ENCODE peak calls at places on chromosomes 3 and 15, in six cellular contexts. X is stomach, P is endothelial cell of umbilical vein, I is A549, O is tibial nerve, E is prostate gland. R is an unnamed sample.

GRCh38 chr3:12560505-12561188 is 3.8 kb downstream of the MKRN2 start:
- DNase-seq in X (no peak), P (no peak), I (no peak), O (no peak), E (no peak), R (no peak)

GRCh38 chr3:27758083-27758482 is 36.0 kb upstream of the EOMES start:
- DNase-seq in X (no peak), P (no peak), I (peak), O (peak), E (no peak), R (no peak)

GRCh38 chr15:97482521-97482920 is 478.0 kb upstream of the ARRDC4 start:
- DNase-seq in X (no peak), P (no peak), I (no peak), O (no peak), E (no peak), R (no peak)

GRCh38 chr15:87713405-87713995 is 543.0 kb downstream of the NTRK3 start:
- DNase-seq in X (no peak), P (no peak), I (no peak), O (no peak), E (no peak), R (no peak)

GRCh38 chr3:100634493-100635272 is 25.3 kb downstream of the ADGRG7 start:
- DNase-seq in X (peak), P (peak), I (no peak), O (peak), E (no peak), R (no peak)

GRCh38 chr3:168047190-168047795 is 48.4 kb downstream of the GOLIM4 start:
- DNase-seq in X (no peak), P (peak), I (peak), O (peak), E (peak), R (no peak)

GRCh38 chr3:126126292-126126691 is 42.4 kb upstream of the SLC41A3 start:
- DNase-seq in X (peak), P (no peak), I (no peak), O (no peak), E (no peak), R (no peak)

GRCh38 chr3:119599558-119600174 is 2.0 kb downstream of the PLA1A start:
- DNase-seq in X (no peak), P (no peak), I (no peak), O (no peak), E (no peak), R (no peak)

GRCh38 chr15:96183020-96183926 is 147.2 kb upstream of the NR2F2 start:
- DNase-seq in X (no peak), P (no peak), I (no peak), O (no peak), E (no peak), R (no peak)

GRCh38 chr3:126132751-126133511 is 47.5 kb downstream of the ALDH1L1 start:
- DNase-seq in X (peak), P (no peak), I (peak), O (no peak), E (no peak), R (peak)

GRCh38 chr15:90188914-90189748 is 12.0 kb upstream of the SEMA4B start:
- DNase-seq in X (no peak), P (no peak), I (no peak), O (no peak), E (no peak), R (no peak)

GRCh38 chr15:90184786-90185704 is 16.1 kb upstream of the SEMA4B start:
- DNase-seq in X (peak), P (no peak), I (peak), O (peak), E (peak), R (peak)

GRCh38 chr15:90181781-90182180 is 19.3 kb upstream of the SEMA4B start:
- DNase-seq in X (no peak), P (no peak), I (no peak), O (no peak), E (no peak), R (peak)

GRCh38 chr15:90187257-90187868 is 13.8 kb upstream of the SEMA4B start:
- DNase-seq in X (no peak), P (no peak), I (no peak), O (no peak), E (no peak), R (no peak)

GRCh38 chr15:90184119-90184785 is 16.9 kb upstream of the SEMA4B start:
- DNase-seq in X (peak), P (no peak), I (peak), O (peak), E (peak), R (peak)
- TF ChIP-seq POLR2A in X (no peak), P (no peak), I (peak), O (peak), E (peak), R (no peak)

GRCh38 chr3:15065550-15066007 is 464 bp upstream of the MRPS25 start:
- DNase-seq in X (no peak), P (no peak), I (no peak), O (no peak), E (no peak), R (peak)

GRCh38 chr3:15063656-15064286 is 1.3 kb downstream of the MRPS25 start:
- DNase-seq in X (no peak), P (no peak), I (no peak), O (no peak), E (no peak), R (no peak)

GRCh38 chr3:15066467-15066866 is 1.4 kb upstream of the MRPS25 start:
- DNase-seq in X (no peak), P (no peak), I (no peak), O (no peak), E (no peak), R (no peak)

GRCh38 chr3:15064299-15064834 is 748 bp downstream of the MRPS25 start:
- DNase-seq in X (no peak), P (peak), I (no peak), O (peak), E (no peak), R (peak)

DNA sequence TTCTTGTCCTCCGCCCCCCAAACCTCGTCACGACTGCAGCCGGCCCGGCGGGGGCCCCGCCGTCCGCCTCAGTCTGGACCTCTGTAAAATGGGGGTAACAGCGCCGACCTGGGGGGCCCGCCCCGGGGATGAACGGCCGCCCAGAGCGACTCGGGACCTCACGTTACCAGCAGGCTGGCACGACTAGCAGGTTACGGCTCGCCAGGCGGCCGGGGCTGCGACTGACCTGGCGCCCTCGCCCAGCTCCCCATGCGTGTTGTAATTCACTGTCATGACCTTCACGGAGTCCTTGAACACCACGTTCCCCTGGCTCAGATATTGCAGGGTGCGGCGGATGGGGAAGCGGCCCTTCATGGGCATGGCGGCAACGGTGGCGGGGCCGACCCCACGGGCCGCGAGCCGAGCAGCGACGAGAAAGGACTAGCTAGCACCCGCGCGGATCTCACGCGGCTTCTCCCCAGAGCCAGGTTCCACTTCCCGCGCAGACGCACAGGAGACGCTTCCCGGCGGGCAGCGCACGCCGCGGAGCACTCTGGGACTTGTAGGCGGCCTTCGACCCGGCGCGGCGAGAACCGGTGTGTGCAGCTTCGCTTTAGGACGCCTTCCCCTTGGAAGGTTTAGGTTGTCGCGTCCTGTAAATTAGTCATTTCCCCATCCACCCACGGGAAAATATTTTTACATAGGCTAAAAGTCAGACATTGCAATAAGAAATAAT is at the start of gene MRPS25:
- DNase-seq in X (peak), P (peak), I (peak), O (peak), E (peak), R (peak)
- TF ChIP-seq POLR2A in X (peak), P (peak), I (peak), O (peak), E (peak), R (peak)

GRCh38 chr3:52897130-52898109 is at the start of gene STIMATE:
- DNase-seq in X (peak), P (peak), I (peak), O (peak), E (peak), R (peak)
- TF ChIP-seq POLR2A in X (no peak), P (peak), I (peak), O (peak), E (peak), R (peak)

GRCh38 chr15:60337069-60337468 is 60.7 kb downstream of the ANXA2 start:
- DNase-seq in X (no peak), P (no peak), I (no peak), O (no peak), E (no peak), R (no peak)
- TF ChIP-seq POLR2A in X (no peak), P (no peak), I (no peak), O (no peak), E (no peak), R (no peak)

GRCh38 chr3:113953677-113954076 is 5.9 kb downstream of the ZDHHC23 start:
- DNase-seq in X (no peak), P (peak), I (no peak), O (no peak), E (no peak), R (no peak)
- TF ChIP-seq POLR2A in X (no peak), P (no peak), I (no peak), O (no peak), E (no peak), R (no peak)

DNA sequence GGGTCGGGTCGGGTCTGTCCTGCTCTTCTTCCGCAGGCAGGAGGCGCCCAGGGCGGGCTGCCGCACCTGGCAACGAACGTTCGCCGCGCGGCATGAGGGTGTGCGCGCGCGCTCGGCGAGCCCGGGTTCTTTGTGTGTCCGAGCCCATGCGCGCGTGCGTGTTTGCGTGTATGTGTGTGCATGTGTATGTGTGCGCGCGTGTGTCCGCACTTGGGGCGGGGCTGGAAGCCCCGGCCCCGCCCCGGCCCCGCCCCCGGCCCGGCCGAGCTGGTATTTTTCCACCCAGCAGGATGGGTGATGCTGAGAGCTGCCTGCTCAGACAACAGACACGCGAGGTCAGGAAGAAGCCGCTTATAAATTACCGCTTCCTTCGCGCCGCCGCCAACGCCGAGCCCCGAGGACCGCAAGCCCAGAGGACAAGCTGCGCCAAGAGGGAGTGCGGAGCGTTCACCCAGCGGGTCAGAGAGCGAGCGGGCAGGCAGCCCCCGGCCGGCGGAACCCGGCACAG is at the start of gene SLC6A6:
- DNase-seq in X (peak), P (peak), I (peak), O (peak), E (peak), R (peak)
- TF ChIP-seq POLR2A in X (no peak), P (peak), I (peak), O (peak), E (peak), R (peak)

R was measured in thyroid gland.